ENCODE peak calls at places on chromosomes 16 and 17, in four cellular contexts. One of them, this sample, is unnamed.
A peak's percentile ranks its signal among the peaks of the same experiment; 100 is the strongest.

GRCh38 chr17:30332057-30332542 is 1.8 kb downstream of the TMIGD1 start:
- DNase-seq in upper lobe of right lung: no peak
- DNase-seq in stimulated activated CD8-positive, alpha-beta memory T cell treated with anti-CD3 and anti-CD28 coated beads, Interleukin-7, amount 100 ng/mL, for 24 hours: no peak
- DNase-seq in mesendoderm: no peak
- DNase-seq in this sample: no peak

GRCh38 chr17:59892251-59892848 is 393 bp downstream of the TUBD1 start:
- DNase-seq in upper lobe of right lung: no peak
- DNase-seq in mesendoderm: no peak
- DNase-seq in stimulated activated CD8-positive, alpha-beta memory T cell treated with anti-CD3 and anti-CD28 coated beads, Interleukin-7, amount 100 ng/mL, for 24 hours: no peak
- DNase-seq in this sample: no peak

GRCh38 chr17:43444223-43445008 is 39.4 kb upstream of the DHX8 start:
- DNase-seq in mesendoderm: no peak
- DNase-seq in stimulated activated CD8-positive, alpha-beta memory T cell treated with anti-CD3 and anti-CD28 coated beads, Interleukin-7, amount 100 ng/mL, for 24 hours: no peak
- DNase-seq in upper lobe of right lung: no peak
- DNase-seq in this sample: no peak

GRCh38 chr17:47205419-47205963 is 3.7 kb upstream of the MYL4 start:
- DNase-seq in upper lobe of right lung: peak; percentile 76
- DNase-seq in mesendoderm: peak; percentile 89
- DNase-seq in stimulated activated CD8-positive, alpha-beta memory T cell treated with anti-CD3 and anti-CD28 coated beads, Interleukin-7, amount 100 ng/mL, for 24 hours: no peak
- DNase-seq in this sample: peak; percentile 80

GRCh38 chr16:57953857-57954256 is 17.1 kb downstream of the CNGB1 start:
- DNase-seq in stimulated activated CD8-positive, alpha-beta memory T cell treated with anti-CD3 and anti-CD28 coated beads, Interleukin-7, amount 100 ng/mL, for 24 hours: no peak
- DNase-seq in mesendoderm: no peak
- DNase-seq in upper lobe of right lung: no peak
- DNase-seq in this sample: no peak

GRCh38 chr16:12798846-12799245 is 4.8 kb downstream of the CPPED1 start:
- DNase-seq in mesendoderm: no peak
- DNase-seq in upper lobe of right lung: no peak
- DNase-seq in stimulated activated CD8-positive, alpha-beta memory T cell treated with anti-CD3 and anti-CD28 coated beads, Interleukin-7, amount 100 ng/mL, for 24 hours: no peak
- DNase-seq in this sample: no peak

GRCh38 chr16:86547286-86547685 is 7.7 kb downstream of the MTHFSD start:
- DNase-seq in upper lobe of right lung: peak; percentile 36
- DNase-seq in stimulated activated CD8-positive, alpha-beta memory T cell treated with anti-CD3 and anti-CD28 coated beads, Interleukin-7, amount 100 ng/mL, for 24 hours: no peak
- DNase-seq in mesendoderm: no peak
- DNase-seq in this sample: no peak

GRCh38 chr17:7824021-7824924 is 9.7 kb upstream of the KDM6B start:
- DNase-seq in upper lobe of right lung: no peak
- DNase-seq in mesendoderm: no peak
- DNase-seq in stimulated activated CD8-positive, alpha-beta memory T cell treated with anti-CD3 and anti-CD28 coated beads, Interleukin-7, amount 100 ng/mL, for 24 hours: no peak
- DNase-seq in this sample: peak; percentile 39

GRCh38 chr16:66566051-66566901 is at the start of gene CMTM1:
- DNase-seq in upper lobe of right lung: no peak
- DNase-seq in mesendoderm: no peak
- DNase-seq in stimulated activated CD8-positive, alpha-beta memory T cell treated with anti-CD3 and anti-CD28 coated beads, Interleukin-7, amount 100 ng/mL, for 24 hours: no peak
- DNase-seq in this sample: no peak

GRCh38 chr17:63086483-63087185 is 120.6 kb downstream of the TANC2 start:
- DNase-seq in mesendoderm: no peak
- DNase-seq in upper lobe of right lung: no peak
- DNase-seq in stimulated activated CD8-positive, alpha-beta memory T cell treated with anti-CD3 and anti-CD28 coated beads, Interleukin-7, amount 100 ng/mL, for 24 hours: no peak
- DNase-seq in this sample: no peak

GRCh38 chr16:58197314-58198012 is 443 bp downstream of the CSNK2A2 start:
- DNase-seq in mesendoderm: peak; percentile 13
- DNase-seq in upper lobe of right lung: no peak
- DNase-seq in stimulated activated CD8-positive, alpha-beta memory T cell treated with anti-CD3 and anti-CD28 coated beads, Interleukin-7, amount 100 ng/mL, for 24 hours: no peak
- DNase-seq in this sample: peak; percentile 57

GRCh38 chr17:41522301-41523224 is 3.9 kb upstream of the KRT15 start:
- DNase-seq in mesendoderm: no peak
- DNase-seq in stimulated activated CD8-positive, alpha-beta memory T cell treated with anti-CD3 and anti-CD28 coated beads, Interleukin-7, amount 100 ng/mL, for 24 hours: no peak
- DNase-seq in upper lobe of right lung: no peak
- DNase-seq in this sample: no peak

GRCh38 chr17:40303009-40303657 is 5.8 kb upstream of the RARA start:
- DNase-seq in upper lobe of right lung: no peak
- DNase-seq in stimulated activated CD8-positive, alpha-beta memory T cell treated with anti-CD3 and anti-CD28 coated beads, Interleukin-7, amount 100 ng/mL, for 24 hours: no peak
- DNase-seq in mesendoderm: peak; percentile 70
- DNase-seq in this sample: peak; percentile 88

GRCh38 chr17:31877911-31878702 is 19.1 kb upstream of the COPRS start:
- DNase-seq in stimulated activated CD8-positive, alpha-beta memory T cell treated with anti-CD3 and anti-CD28 coated beads, Interleukin-7, amount 100 ng/mL, for 24 hours: no peak
- DNase-seq in mesendoderm: no peak
- DNase-seq in upper lobe of right lung: no peak
- DNase-seq in this sample: no peak

GRCh38 chr17:80631142-80632045 is 86.8 kb downstream of the RPTOR start:
- DNase-seq in stimulated activated CD8-positive, alpha-beta memory T cell treated with anti-CD3 and anti-CD28 coated beads, Interleukin-7, amount 100 ng/mL, for 24 hours: no peak
- DNase-seq in upper lobe of right lung: no peak
- DNase-seq in mesendoderm: no peak
- DNase-seq in this sample: peak; percentile 44

GRCh38 chr17:57663326-57664070 is 81.6 kb downstream of the CCDC182 start:
- DNase-seq in mesendoderm: no peak
- DNase-seq in upper lobe of right lung: no peak
- DNase-seq in stimulated activated CD8-positive, alpha-beta memory T cell treated with anti-CD3 and anti-CD28 coated beads, Interleukin-7, amount 100 ng/mL, for 24 hours: no peak
- DNase-seq in this sample: peak; percentile 54

GRCh38 chr17:50053654-50053960 is 2.3 kb upstream of the ITGA3 start:
- DNase-seq in mesendoderm: no peak
- DNase-seq in stimulated activated CD8-positive, alpha-beta memory T cell treated with anti-CD3 and anti-CD28 coated beads, Interleukin-7, amount 100 ng/mL, for 24 hours: no peak
- DNase-seq in upper lobe of right lung: no peak
- DNase-seq in this sample: peak; percentile 64

GRCh38 chr17:77610980-77611641 is 347.4 kb upstream of the TNRC6C start:
- DNase-seq in mesendoderm: no peak
- DNase-seq in upper lobe of right lung: peak; percentile 27
- DNase-seq in stimulated activated CD8-positive, alpha-beta memory T cell treated with anti-CD3 and anti-CD28 coated beads, Interleukin-7, amount 100 ng/mL, for 24 hours: no peak
- DNase-seq in this sample: no peak

GRCh38 chr17:74113326-74113725 is 90.2 kb upstream of the RPL38 start:
- DNase-seq in mesendoderm: no peak
- DNase-seq in upper lobe of right lung: peak; percentile 52
- DNase-seq in stimulated activated CD8-positive, alpha-beta memory T cell treated with anti-CD3 and anti-CD28 coated beads, Interleukin-7, amount 100 ng/mL, for 24 hours: no peak
- DNase-seq in this sample: no peak

GRCh38 chr17:51395621-51396020 is 135.3 kb downstream of the UTP18 start:
- DNase-seq in stimulated activated CD8-positive, alpha-beta memory T cell treated with anti-CD3 and anti-CD28 coated beads, Interleukin-7, amount 100 ng/mL, for 24 hours: no peak
- DNase-seq in upper lobe of right lung: no peak
- DNase-seq in mesendoderm: no peak
- DNase-seq in this sample: no peak

GRCh38 chr16:56672761-56673536 is 3.3 kb downstream of the MT1H start:
- DNase-seq in mesendoderm: no peak
- DNase-seq in upper lobe of right lung: no peak
- DNase-seq in stimulated activated CD8-positive, alpha-beta memory T cell treated with anti-CD3 and anti-CD28 coated beads, Interleukin-7, amount 100 ng/mL, for 24 hours: no peak
- DNase-seq in this sample: no peak

GRCh38 chr17:39648876-39649430 is 12.0 kb downstream of the STARD3 start:
- DNase-seq in mesendoderm: no peak
- DNase-seq in stimulated activated CD8-positive, alpha-beta memory T cell treated with anti-CD3 and anti-CD28 coated beads, Interleukin-7, amount 100 ng/mL, for 24 hours: no peak
- DNase-seq in upper lobe of right lung: no peak
- DNase-seq in this sample: no peak

GRCh38 chr17:60439501-60439900 is 17.2 kb downstream of the CHCT1 start:
- DNase-seq in upper lobe of right lung: no peak
- DNase-seq in stimulated activated CD8-positive, alpha-beta memory T cell treated with anti-CD3 and anti-CD28 coated beads, Interleukin-7, amount 100 ng/mL, for 24 hours: no peak
- DNase-seq in mesendoderm: no peak
- DNase-seq in this sample: no peak

GRCh38 chr16:70573451-70574121 is 50.0 kb downstream of the SF3B3 start:
- DNase-seq in stimulated activated CD8-positive, alpha-beta memory T cell treated with anti-CD3 and anti-CD28 coated beads, Interleukin-7, amount 100 ng/mL, for 24 hours: no peak
- DNase-seq in mesendoderm: peak; percentile 47
- DNase-seq in upper lobe of right lung: no peak
- DNase-seq in this sample: no peak

GRCh38 chr16:60151987-60152386 is 1417.9 kb upstream of the GOT2 start:
- DNase-seq in upper lobe of right lung: no peak
- DNase-seq in stimulated activated CD8-positive, alpha-beta memory T cell treated with anti-CD3 and anti-CD28 coated beads, Interleukin-7, amount 100 ng/mL, for 24 hours: no peak
- DNase-seq in mesendoderm: no peak
- DNase-seq in this sample: no peak

GRCh38 chr17:6160188-6160555 is 90.0 kb downstream of the WSCD1 start:
- DNase-seq in mesendoderm: no peak
- DNase-seq in stimulated activated CD8-positive, alpha-beta memory T cell treated with anti-CD3 and anti-CD28 coated beads, Interleukin-7, amount 100 ng/mL, for 24 hours: no peak
- DNase-seq in upper lobe of right lung: peak; percentile 37
- DNase-seq in this sample: peak; percentile 41

GRCh38 chr17:39704821-39705551 is 5.1 kb downstream of the ERBB2 start:
- DNase-seq in stimulated activated CD8-positive, alpha-beta memory T cell treated with anti-CD3 and anti-CD28 coated beads, Interleukin-7, amount 100 ng/mL, for 24 hours: no peak
- DNase-seq in mesendoderm: peak; percentile 45
- DNase-seq in upper lobe of right lung: no peak
- DNase-seq in this sample: peak; percentile 80